ENCODE peak calls at places on chromosome 11, in four cellular contexts. L is IMR-90, K is K562, S is GM12878. G is an unnamed sample. For H4K20me1, the result is how much of the 10 kb centered on the place peaks cover.

GRCh38 chr11:65121865-65122696 is at the start of the genes FAU and MRPL49:
- DNase-seq in S (peak), L (peak), K (peak), G (peak)

GRCh38 chr11:73963861-73964260 is 13.0 kb downstream of the DNAJB13 start:
- DNase-seq in L (no peak), S (no peak), K (no peak), G (no peak)

GRCh38 chr11:111120221-111120620 is 125.3 kb upstream of the POU2AF2 start:
- DNase-seq in S (no peak), K (no peak), L (no peak), G (no peak)

GRCh38 chr11:7544021-7544420 is 30.2 kb downstream of the PPFIBP2 start:
- DNase-seq in L (no peak), S (no peak), K (peak), G (no peak)

GRCh38 chr11:93444671-93445073 is 98.5 kb downstream of the SMCO4 start:
- DNase-seq in L (peak), K (peak), S (no peak), G (no peak)

GRCh38 chr11:57763568-57763967 is 2.0 kb downstream of the CTNND1 start:
- DNase-seq in L (peak), S (no peak), K (peak), G (peak)

GRCh38 chr11:32437406-32438345 is 2.3 kb upstream of the WT1 start:
- DNase-seq in K (no peak), L (no peak), S (no peak), G (no peak)

GRCh38 chr11:118435233-118435892 is 929 bp upstream of the KMT2A start:
- DNase-seq in L (peak), K (peak), S (no peak), G (peak)

GRCh38 chr11:115321602-115322289 is 182.5 kb downstream of the CADM1 start:
- DNase-seq in L (peak), K (no peak), S (no peak), G (no peak)

GRCh38 chr11:72808415-72808814 is 5.8 kb upstream of the ATG16L2 start:
- DNase-seq in S (no peak), K (no peak), L (peak), G (no peak)

GRCh38 chr11:44575288-44575672 is 9.8 kb downstream of the CD82 start:
- DNase-seq in L (peak), K (no peak), S (no peak), G (no peak)

GRCh38 chr11:76885390-76886097 is 24.8 kb downstream of the ACER3 start:
- DNase-seq in L (peak), K (peak), S (no peak), G (peak)

GRCh38 chr11:2912498-2912897 is 16.7 kb downstream of the PHLDA2 start:
- DNase-seq in L (peak), S (no peak), K (peak), G (peak)

GRCh38 chr11:57514538-57515331 is 767 bp downstream of the SLC43A1 start:
- DNase-seq in L (peak), K (peak), S (no peak), G (peak)

GRCh38 chr11:65786786-65787636 is at the start of gene OVOL1:
- DNase-seq in S (no peak), L (no peak), K (no peak), G (no peak)

GRCh38 chr11:29616611-29617010 is 400.2 kb downstream of the KCNA4 start:
- DNase-seq in S (no peak), K (no peak), L (no peak), G (no peak)

GRCh38 chr11:88303037-88303436 is 34.5 kb downstream of the CTSC start:
- DNase-seq in L (no peak), K (no peak), S (peak), G (no peak)

GRCh38 chr11:64856382-64857227 is 12.2 kb upstream of the CDC42BPG start:
- DNase-seq in K (no peak), L (peak), S (no peak), G (peak)

GRCh38 chr11:45025716-45026492 is 75.2 kb upstream of the TP53I11 start:
- DNase-seq in L (peak), S (no peak), K (no peak), G (peak)

GRCh38 chr11:79087238-79087956 is 353.4 kb downstream of the TENM4 start:
- DNase-seq in S (no peak), K (no peak), L (peak), G (peak)

GRCh38 chr11:58286249-58286648 is 18.2 kb upstream of the OR10W1 start:
- DNase-seq in K (peak), L (peak), S (no peak), G (peak)

GRCh38 chr11:113131036-113131775 is 170.0 kb downstream of the NCAM1 start:
- DNase-seq in K (no peak), L (no peak), S (no peak), G (no peak)

GRCh38 chr11:67606150-67606476 is 623 bp upstream of the NDUFV1 start:
- DNase-seq in L (peak), S (no peak), K (peak), G (no peak)

GRCh38 chr11:120314861-120315260 is 10.2 kb upstream of the TLCD5 start:
- DNase-seq in K (peak), S (no peak), L (no peak), G (no peak)

GRCh38 chr11:83157755-83158473 is 983 bp downstream of the PCF11 start:
- DNase-seq in K (peak), S (no peak), L (peak), G (peak)

GRCh38 chr11:47573321-47573720 is 5.4 kb downstream of the KBTBD4 start:
- DNase-seq in L (no peak), K (no peak), S (no peak), G (no peak)

GRCh38 chr11:94513091-94513490 is 830 bp downstream of the C11orf97 start:
- DNase-seq in S (no peak), L (no peak), K (no peak), G (no peak)

GRCh38 chr11:66363187-66363601 is 8.4 kb downstream of the SLC29A2 start:
- DNase-seq in S (no peak), L (no peak), K (no peak), G (no peak)

GRCh38 chr11:118572914-118573550 is 823 bp downstream of the ARCN1 start:
- DNase-seq in K (peak), S (peak), L (peak), G (peak)

GRCh38 chr11:47552581-47553416 is at the start of gene CELF1:
- DNase-seq in S (peak), K (peak), L (peak), G (peak)

GRCh38 chr11:119888119-119888518 is 159.1 kb upstream of the NECTIN1 start:
- DNase-seq in L (no peak), K (no peak), S (no peak), G (no peak)

GRCh38 chr11:369336-370018 is at the start of gene B4GALNT4:
- DNase-seq in K (peak), L (peak), S (no peak), G (no peak)

GRCh38 chr11:16770016-16770415 is 31.6 kb downstream of the C11orf58 start:
- DNase-seq in K (no peak), S (no peak), L (no peak), G (no peak)

GRCh38 chr11:93000511-93001476 is 31.3 kb downstream of the MTNR1B start:
- DNase-seq in S (no peak), L (peak), K (peak), G (peak)

GRCh38 chr11:48172818-48173609 is 43.6 kb upstream of the OR4B1 start:
- DNase-seq in S (no peak), L (peak), K (peak), G (peak)

GRCh38 chr11:5369793-5370192 is 13.8 kb upstream of the OR51M1 start:
- DNase-seq in S (no peak), K (peak), L (peak), G (peak)

GRCh38 chr11:10377182-10377581 is 72.3 kb downstream of the ADM start:
- DNase-seq in L (no peak), K (no peak), S (no peak), G (peak)

GRCh38 chr11:66221726-66222236 is 46.7 kb upstream of the RAB1B start:
- DNase-seq in L (peak), K (peak), S (peak), G (no peak)

DNA sequence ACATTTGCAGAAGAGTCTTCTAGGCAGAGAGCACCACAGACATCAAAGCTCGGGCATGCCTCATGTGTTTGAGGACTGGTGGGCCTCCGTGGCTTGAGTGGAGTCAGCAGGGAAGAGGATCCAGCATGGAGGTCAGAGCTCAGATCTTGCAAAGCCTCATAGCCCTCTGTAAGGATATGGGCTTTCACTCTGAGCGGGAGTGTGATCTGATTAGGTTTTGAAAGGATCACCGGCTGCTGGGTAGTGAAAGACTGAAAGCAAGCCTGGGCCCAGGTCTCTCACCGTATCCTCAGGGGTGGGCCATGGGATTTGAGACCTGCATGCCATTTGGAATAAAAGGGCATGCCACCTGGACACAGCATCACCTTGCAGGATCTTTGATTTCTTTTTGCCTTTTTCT is 112.7 kb downstream of the TEAD1 start:
- DNase-seq in L (no peak), K (no peak), S (no peak), G (no peak)
- H4K20me1 ChIP-seq in L (half or more), K (under half), S (under half), G (under half)

GRCh38 chr11:71304491-71304890 is 52.1 kb upstream of the SHANK2 start:
- DNase-seq in L (no peak), S (no peak), K (no peak), G (no peak)
- TF ChIP-seq FOS in L (no peak), S (no peak), K (no peak), G (no peak)

DNA sequence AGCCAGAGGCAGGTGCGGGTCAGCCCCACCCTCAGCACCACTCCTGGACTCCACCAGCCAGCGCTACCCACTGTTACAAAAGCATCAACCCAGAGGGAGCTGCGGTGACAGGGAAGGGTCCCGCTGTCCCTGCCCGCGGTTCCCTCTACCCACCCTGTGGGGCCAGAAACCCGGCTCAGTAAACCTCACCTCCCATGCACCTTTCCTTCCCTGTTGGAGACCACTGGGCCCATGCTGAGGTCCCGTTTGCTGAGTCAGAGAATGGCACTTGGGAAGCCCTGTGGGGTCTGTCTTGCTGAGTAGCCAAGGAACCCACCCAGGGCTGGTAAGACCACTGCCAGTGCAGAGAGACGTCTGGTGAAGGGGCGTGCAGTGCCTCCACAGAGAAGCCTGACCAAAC is 42.1 kb upstream of the MOB2 start:
- DNase-seq in S (no peak), K (no peak), L (no peak), G (no peak)
- H4K20me1 ChIP-seq in S (under half), K (under half), L (half or more), G (under half)

GRCh38 chr11:134385774-134386565 is 26.1 kb downstream of the B3GAT1 start:
- DNase-seq in S (no peak), K (no peak), L (no peak), G (no peak)
- TF ChIP-seq FOS in S (no peak), K (no peak), L (no peak), G (no peak)

GRCh38 chr11:128809128-128809527 is 58.0 kb downstream of the KCNJ1 start:
- DNase-seq in K (no peak), S (no peak), L (no peak), G (no peak)

GRCh38 chr11:128804481-128804880 is 62.6 kb downstream of the KCNJ1 start:
- DNase-seq in S (no peak), L (peak), K (no peak), G (no peak)

GRCh38 chr11:128803440-128803839 is 63.7 kb downstream of the KCNJ1 start:
- DNase-seq in L (no peak), S (no peak), K (no peak), G (no peak)

GRCh38 chr11:128807909-128808308 is 59.2 kb downstream of the KCNJ1 start:
- DNase-seq in K (no peak), L (no peak), S (no peak), G (no peak)

DNA sequence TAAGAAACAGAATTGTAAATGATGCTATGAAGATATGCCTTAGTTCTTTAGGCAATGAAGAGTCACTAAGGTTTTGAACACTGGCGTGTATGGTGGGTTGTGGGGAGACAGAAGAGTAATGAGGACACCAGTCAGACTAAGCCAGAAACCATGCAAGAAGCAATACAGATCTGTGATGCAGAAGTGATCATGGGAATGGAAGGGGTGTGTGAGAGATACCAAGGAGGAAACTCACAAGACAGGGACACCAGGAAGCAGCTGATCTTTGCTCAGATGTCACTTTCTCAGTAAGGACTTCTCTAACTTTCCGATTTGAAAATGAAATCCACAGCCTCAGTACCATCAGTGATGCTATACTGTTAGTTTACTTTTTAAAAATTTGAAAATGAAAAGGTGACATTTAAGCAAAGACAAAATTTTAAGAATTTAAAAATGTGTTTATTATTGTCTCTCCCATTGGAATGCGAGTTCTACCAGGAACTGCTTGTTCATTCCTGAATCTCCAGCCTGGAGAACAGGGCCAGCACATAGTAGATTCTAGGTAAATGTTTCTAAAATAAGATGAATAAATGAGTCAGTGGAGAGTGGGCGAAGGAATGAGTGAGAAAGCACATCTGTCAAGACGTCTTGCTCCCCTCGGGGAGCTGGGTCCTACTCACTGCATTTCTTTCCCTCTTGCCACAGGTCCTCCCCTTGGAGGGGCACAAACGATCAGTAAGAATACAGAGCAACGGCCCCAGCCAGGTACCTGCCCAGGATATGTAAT is 60.4 kb downstream of the KCNJ1 start:
- DNase-seq in L (peak), S (no peak), K (no peak), G (no peak)
- H4K20me1 ChIP-seq in L (under half), S (under half), K (under half), G (under half)